ENCODE peak calls at places on chromosome 6, in nine cellular contexts. A is IMR-90, X is AG04450, Z is cardiac muscle cell, U is bronchial epithelial cell, B is psoas muscle, O is HFF-Myc, T is ascending aorta, H is neural progenitor cell. W is an unnamed sample.

GRCh38 chr6:6793388-6794250 is 205.1 kb downstream of the LY86 start:
- DNase-seq in T (no peak), B (no peak), A (no peak), Z (no peak), X (no peak), O (no peak), U (peak), H (no peak), W (no peak)

GRCh38 chr6:116945809-116946208 is 68.8 kb downstream of the RFX6 start:
- DNase-seq in Z (no peak), T (no peak), U (peak), A (no peak), H (no peak), X (no peak), O (no peak), B (no peak), W (no peak)

GRCh38 chr6:160082627-160083026 is 39.0 kb upstream of the SLC22A1 start:
- DNase-seq in H (no peak), Z (no peak), A (no peak), B (no peak), U (peak), O (no peak), T (no peak), X (no peak), W (no peak)

GRCh38 chr6:13242178-13242577 is 86.2 kb downstream of the TBC1D7 start:
- DNase-seq in H (no peak), O (no peak), U (no peak), A (no peak), T (no peak), Z (no peak), B (no peak), X (no peak), W (no peak)

GRCh38 chr6:32666420-32667300 is at the start of gene HLA-DQB1:
- DNase-seq in T (no peak), Z (peak), X (no peak), U (peak), O (no peak), B (no peak), H (peak), A (no peak), W (no peak)

GRCh38 chr6:160160450-160160849 is 38.8 kb downstream of the SLC22A1 start:
- DNase-seq in O (no peak), B (no peak), H (no peak), Z (no peak), U (peak), X (no peak), A (peak), T (no peak), W (no peak)

GRCh38 chr6:12403946-12404647 is 113.9 kb downstream of the EDN1 start:
- DNase-seq in O (no peak), T (no peak), U (no peak), H (no peak), B (no peak), A (peak), Z (no peak), X (no peak), W (no peak)

GRCh38 chr6:29967379-29968010 is 25.2 kb downstream of the HLA-A start:
- DNase-seq in B (no peak), X (no peak), U (peak), Z (no peak), O (no peak), A (no peak), H (peak), T (no peak), W (no peak)

GRCh38 chr6:84220809-84221409 is 6.5 kb downstream of the CEP162 start:
- DNase-seq in Z (peak), H (peak), X (no peak), U (peak), B (no peak), A (peak), T (no peak), O (peak), W (no peak)

GRCh38 chr6:72621243-72622093 is at the start of gene KCNQ5:
- DNase-seq in Z (peak), X (no peak), H (peak), O (no peak), A (no peak), U (no peak), T (no peak), B (peak), W (peak)

GRCh38 chr6:15259766-15260098 is 13.9 kb downstream of the JARID2 start:
- DNase-seq in Z (no peak), A (no peak), H (no peak), O (no peak), T (no peak), U (no peak), B (no peak), X (no peak), W (no peak)

GRCh38 chr6:11224252-11224965 is 8.1 kb downstream of the NEDD9 start:
- DNase-seq in U (peak), T (no peak), H (no peak), A (peak), B (no peak), O (no peak), Z (no peak), X (no peak), W (no peak)

GRCh38 chr6:25193865-25194679 is 85.1 kb upstream of the CARMIL1 start:
- DNase-seq in H (no peak), O (no peak), A (no peak), X (no peak), B (no peak), U (no peak), T (no peak), Z (no peak), W (no peak)

GRCh38 chr6:1542764-1543163 is 67.0 kb upstream of the FOXC1 start:
- DNase-seq in A (no peak), U (no peak), B (no peak), Z (no peak), X (no peak), O (no peak), H (no peak), T (no peak), W (no peak)

GRCh38 chr6:14922306-14922705 is 323.6 kb upstream of the JARID2 start:
- DNase-seq in U (no peak), B (peak), O (no peak), Z (no peak), T (no peak), H (peak), A (no peak), X (no peak), W (no peak)

GRCh38 chr6:157761926-157762325 is 61.1 kb upstream of the SNX9 start:
- DNase-seq in O (no peak), Z (no peak), H (no peak), X (no peak), T (no peak), U (no peak), A (no peak), B (no peak), W (no peak)

GRCh38 chr6:41560440-41561192 is 14.4 kb downstream of the FOXP4 start:
- DNase-seq in U (no peak), O (no peak), B (peak), H (peak), T (no peak), A (no peak), Z (peak), X (no peak), W (no peak)

GRCh38 chr6:138275976-138276375 is 57.7 kb upstream of the PBOV1 start:
- DNase-seq in U (no peak), O (no peak), Z (no peak), H (peak), A (no peak), B (no peak), T (no peak), X (no peak), W (no peak)

GRCh38 chr6:138277835-138278234 is 59.5 kb upstream of the PBOV1 start:
- DNase-seq in X (no peak), B (no peak), O (no peak), Z (no peak), T (no peak), U (no peak), A (no peak), H (no peak), W (no peak)

GRCh38 chr6:138272543-138273305 is 54.4 kb upstream of the PBOV1 start:
- DNase-seq in U (peak), X (no peak), B (no peak), T (no peak), Z (no peak), O (no peak), H (no peak), A (peak), W (no peak)

DNA sequence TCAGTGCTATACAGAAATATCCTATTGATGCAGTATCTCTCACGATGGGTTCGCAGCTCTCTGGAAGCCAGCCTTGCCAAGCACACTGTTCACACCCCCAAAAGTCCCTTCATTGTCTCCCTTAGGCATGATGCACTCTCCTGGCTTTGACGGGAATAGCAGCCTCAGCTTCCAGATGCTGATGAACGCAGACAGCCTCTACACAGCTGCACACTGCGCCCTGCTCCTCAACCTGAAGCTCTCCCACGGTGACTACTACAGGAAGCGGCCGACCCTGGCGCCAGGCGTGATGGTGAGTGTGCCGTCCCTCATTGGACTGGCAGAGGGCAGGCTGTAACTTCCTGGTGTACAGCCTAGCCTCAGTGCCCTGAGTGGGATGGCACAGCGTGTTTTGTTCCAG is 60.0 kb upstream of the PBOV1 start:
- DNase-seq in Z (peak), T (no peak), U (peak), B (no peak), X (no peak), H (peak), A (peak), O (no peak), W (no peak)
- TF ChIP-seq CTCF in Z (peak), T (no peak), U (peak), B (no peak), X (peak), H (peak), A (no peak), O (peak), W (peak)

DNA sequence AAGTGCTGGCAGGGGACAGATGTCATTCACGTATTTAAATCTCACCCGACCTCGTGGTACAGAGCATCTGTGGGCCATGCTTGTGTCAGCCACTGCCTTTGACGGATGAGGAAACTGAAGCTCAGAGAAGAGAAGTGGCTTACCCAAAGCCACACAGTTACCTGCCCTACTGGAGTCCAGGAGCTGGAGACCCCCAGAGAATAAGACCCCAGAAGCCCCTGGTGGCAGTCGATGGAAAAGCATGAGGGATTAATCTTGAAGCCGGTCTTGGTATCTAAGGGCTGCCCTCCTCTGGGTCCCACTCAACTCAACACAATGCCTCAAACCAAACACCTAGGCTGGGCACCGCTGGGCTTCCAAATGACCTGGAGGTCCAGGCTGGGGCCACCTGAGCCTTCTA is 83.1 kb downstream of the GRM4 start:
- DNase-seq in T (no peak), Z (no peak), U (no peak), A (no peak), X (no peak), H (no peak), B (no peak), O (no peak), W (no peak)
- TF ChIP-seq CTCF in T (no peak), Z (no peak), U (no peak), A (peak), X (peak), H (peak), B (no peak), O (peak), W (peak)

DNA sequence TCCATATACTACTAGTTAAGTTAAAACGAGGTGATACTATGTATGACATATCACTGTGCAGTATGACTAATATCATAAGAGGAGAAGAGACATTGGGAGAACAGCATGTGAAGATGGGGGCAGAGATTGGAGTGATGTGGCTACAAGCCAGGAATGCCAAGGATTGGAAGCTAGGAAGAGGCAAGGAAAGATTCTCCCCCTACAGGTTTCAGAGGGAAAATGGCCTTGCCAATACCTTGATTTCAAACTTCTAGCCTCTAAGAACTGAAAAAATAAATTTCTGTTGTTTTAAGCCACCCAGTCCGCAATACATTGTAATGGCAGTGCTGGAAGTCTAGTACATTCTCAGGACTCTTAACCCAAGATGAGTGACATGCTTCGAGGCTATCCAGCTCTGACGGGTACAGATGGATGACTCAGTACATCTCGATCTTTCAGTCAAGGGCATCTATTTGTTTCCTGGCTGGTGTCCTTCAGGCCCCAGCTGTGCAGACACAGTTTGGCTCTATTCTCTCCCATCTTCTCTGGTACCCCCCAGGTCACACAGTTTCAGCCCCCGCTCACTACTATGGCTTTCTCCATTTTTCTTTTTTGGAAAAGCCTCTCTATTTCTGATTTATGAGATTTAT is 55.5 kb upstream of the THEMIS start:
- DNase-seq in X (no peak), U (peak), B (no peak), O (peak), T (no peak), Z (no peak), H (peak), A (no peak), W (no peak)
- TF ChIP-seq CTCF in X (peak), U (peak), B (no peak), O (peak), T (no peak), Z (no peak), H (peak), A (no peak), W (peak)

GRCh38 chr6:148758492-148758891 is 11.7 kb downstream of the UST start:
- DNase-seq in H (no peak), T (no peak), O (no peak), B (no peak), A (no peak), X (no peak), U (no peak), Z (no peak), W (no peak)
- TF ChIP-seq CTCF in H (no peak), T (no peak), O (no peak), B (no peak), A (no peak), X (no peak), U (no peak), Z (no peak), W (no peak)

DNA sequence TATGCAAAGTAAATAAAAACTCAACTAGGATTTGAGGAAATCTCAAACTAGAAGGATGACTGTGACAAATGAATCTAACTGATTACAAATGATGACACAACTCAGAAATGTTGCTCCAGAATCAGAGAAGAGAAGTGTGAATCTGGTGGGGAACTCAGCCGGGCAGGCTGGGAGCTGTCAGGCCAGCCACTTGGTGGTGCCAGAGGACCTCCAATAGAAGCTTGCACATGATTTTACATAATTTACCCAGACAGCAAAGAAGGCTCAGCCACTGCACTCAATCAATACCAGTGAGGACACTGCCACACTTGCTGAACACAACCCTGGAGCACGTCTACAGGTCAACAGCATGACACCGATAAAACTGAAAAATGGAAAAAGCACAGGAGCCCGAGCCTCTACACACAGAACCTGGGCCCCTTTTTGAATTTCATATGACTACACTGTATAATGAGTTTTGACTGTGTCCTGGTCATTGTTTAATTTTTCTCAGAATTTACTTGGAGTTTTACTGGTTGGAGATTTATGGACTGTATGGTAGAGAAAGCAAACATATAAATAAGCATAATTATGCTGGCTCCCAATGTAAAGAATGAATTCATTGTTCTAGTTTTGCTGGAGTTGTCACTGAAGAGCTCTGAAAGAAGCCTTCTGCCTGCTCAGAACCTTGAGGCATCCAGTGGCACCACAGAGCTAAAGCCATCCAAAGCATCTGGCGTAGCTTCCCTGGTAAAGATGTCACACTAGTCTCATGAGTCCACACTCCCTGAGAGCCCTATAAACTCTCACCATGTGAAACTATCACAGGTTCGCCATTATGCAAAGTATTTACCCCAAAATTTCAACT is 296.5 kb downstream of the THBS2 start:
- DNase-seq in B (peak), T (no peak), A (peak), H (peak), X (peak), O (peak), Z (peak), U (peak), W (no peak)
- TF ChIP-seq CTCF in B (peak), T (peak), A (peak), H (peak), X (peak), O (peak), Z (peak), U (peak), W (peak)

DNA sequence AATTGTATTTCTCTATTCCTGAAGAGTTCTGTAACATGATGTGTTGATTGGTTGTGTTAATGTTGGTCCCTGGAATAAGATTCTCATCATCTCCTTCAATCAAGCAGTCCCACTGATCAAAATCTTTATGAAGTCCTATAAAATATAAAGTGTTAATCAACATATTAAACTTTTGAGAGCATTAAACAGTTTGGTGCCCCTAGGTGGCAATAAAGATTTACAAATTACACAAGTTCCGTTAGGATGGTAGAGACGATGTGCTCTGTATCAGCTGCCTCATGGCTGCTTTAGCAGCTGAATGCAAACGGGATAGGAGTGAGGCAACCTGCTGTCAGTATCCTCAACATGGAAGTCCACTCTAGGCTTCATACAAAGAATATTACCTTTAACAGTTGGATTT is 16.9 kb downstream of the TDRD6 start:
- DNase-seq in H (peak), B (no peak), Z (peak), U (peak), A (no peak), O (no peak), X (no peak), T (no peak), W (no peak)
- TF ChIP-seq CTCF in H (peak), B (peak), Z (no peak), U (peak), A (no peak), O (no peak), X (no peak), T (no peak), W (peak)

W was measured in chondrocyte.